ENCODE peak calls at places on chromosomes 6 and 20, in six cellular contexts. One of them, this sample, is unnamed.

GRCh38 chr6:118890997-118891790 is 2.8 kb upstream of the ASF1A start:
- DNase-seq in HFFc6: no peak
- DNase-seq in NCI-H2171 treated with DMSO at 0.1 percent for 48 hours: no peak
- DNase-seq in ovary: no peak
- DNase-seq in B cell: peak
- DNase-seq in GM06990: no peak
- DNase-seq in this sample: no peak

GRCh38 chr6:161226005-161226964 is 47.6 kb downstream of the AGPAT4 start:
- DNase-seq in HFFc6: no peak
- DNase-seq in NCI-H2171 treated with DMSO at 0.1 percent for 48 hours: no peak
- DNase-seq in ovary: no peak
- DNase-seq in B cell: no peak
- DNase-seq in GM06990: no peak
- DNase-seq in this sample: no peak

GRCh38 chr6:63926950-63927349 is 291.3 kb downstream of the PHF3 start:
- DNase-seq in HFFc6: no peak
- DNase-seq in NCI-H2171 treated with DMSO at 0.1 percent for 48 hours: no peak
- DNase-seq in ovary: no peak
- DNase-seq in B cell: no peak
- DNase-seq in GM06990: no peak
- DNase-seq in this sample: no peak

GRCh38 chr6:166351715-166352285 is 9.5 kb upstream of the SFT2D1 start:
- DNase-seq in HFFc6: no peak
- DNase-seq in NCI-H2171 treated with DMSO at 0.1 percent for 48 hours: peak
- DNase-seq in ovary: no peak
- DNase-seq in B cell: peak
- DNase-seq in GM06990: no peak
- DNase-seq in this sample: no peak

GRCh38 chr6:53103993-53104675 is 38.9 kb downstream of the FBXO9 start:
- DNase-seq in HFFc6: peak
- DNase-seq in NCI-H2171 treated with DMSO at 0.1 percent for 48 hours: no peak
- DNase-seq in ovary: no peak
- DNase-seq in B cell: no peak
- DNase-seq in GM06990: no peak
- DNase-seq in this sample: peak

GRCh38 chr6:13760307-13760706 is 48.7 kb upstream of the RANBP9 start:
- DNase-seq in HFFc6: no peak
- DNase-seq in NCI-H2171 treated with DMSO at 0.1 percent for 48 hours: no peak
- DNase-seq in ovary: no peak
- DNase-seq in B cell: no peak
- DNase-seq in GM06990: no peak
- DNase-seq in this sample: no peak

GRCh38 chr6:136753624-136754023 is 38.7 kb downstream of the MAP3K5 start:
- DNase-seq in HFFc6: no peak
- DNase-seq in NCI-H2171 treated with DMSO at 0.1 percent for 48 hours: no peak
- DNase-seq in ovary: no peak
- DNase-seq in B cell: no peak
- DNase-seq in GM06990: no peak
- DNase-seq in this sample: no peak

GRCh38 chr6:33815854-33816253 is 12.1 kb upstream of the MLN start:
- DNase-seq in HFFc6: no peak
- DNase-seq in NCI-H2171 treated with DMSO at 0.1 percent for 48 hours: peak
- DNase-seq in ovary: no peak
- DNase-seq in B cell: no peak
- DNase-seq in GM06990: no peak
- DNase-seq in this sample: peak

GRCh38 chr6:135221505-135221904 is 40.4 kb downstream of the MYB start:
- DNase-seq in HFFc6: no peak
- DNase-seq in NCI-H2171 treated with DMSO at 0.1 percent for 48 hours: no peak
- DNase-seq in ovary: no peak
- DNase-seq in B cell: no peak
- DNase-seq in GM06990: no peak
- DNase-seq in this sample: no peak

GRCh38 chr6:77456531-77457248 is 6.6 kb downstream of the HTR1B start:
- DNase-seq in HFFc6: peak
- DNase-seq in NCI-H2171 treated with DMSO at 0.1 percent for 48 hours: no peak
- DNase-seq in ovary: no peak
- DNase-seq in B cell: no peak
- DNase-seq in GM06990: no peak
- DNase-seq in this sample: peak

GRCh38 chr20:13142143-13142542 is 78.9 kb upstream of the ISM1 start:
- DNase-seq in HFFc6: no peak
- DNase-seq in NCI-H2171 treated with DMSO at 0.1 percent for 48 hours: peak
- DNase-seq in ovary: no peak
- DNase-seq in B cell: no peak
- DNase-seq in GM06990: no peak
- DNase-seq in this sample: no peak

GRCh38 chr6:56659721-56660373 is 17.2 kb upstream of the DST start:
- DNase-seq in HFFc6: no peak
- DNase-seq in NCI-H2171 treated with DMSO at 0.1 percent for 48 hours: peak
- DNase-seq in ovary: no peak
- DNase-seq in B cell: no peak
- DNase-seq in GM06990: peak
- DNase-seq in this sample: no peak

GRCh38 chr6:35077006-35077712 is 64.0 kb downstream of the TCP11 start:
- DNase-seq in HFFc6: no peak
- DNase-seq in NCI-H2171 treated with DMSO at 0.1 percent for 48 hours: peak
- DNase-seq in ovary: no peak
- DNase-seq in B cell: no peak
- DNase-seq in GM06990: no peak
- DNase-seq in this sample: no peak

GRCh38 chr20:62616728-62617621 is 25.3 kb upstream of the SLCO4A1 start:
- DNase-seq in HFFc6: peak
- DNase-seq in NCI-H2171 treated with DMSO at 0.1 percent for 48 hours: peak
- DNase-seq in ovary: peak
- DNase-seq in B cell: peak
- DNase-seq in GM06990: peak
- DNase-seq in this sample: peak

GRCh38 chr20:50274570-50275430 is 84.2 kb downstream of the CEBPB start:
- DNase-seq in HFFc6: no peak
- DNase-seq in NCI-H2171 treated with DMSO at 0.1 percent for 48 hours: no peak
- DNase-seq in ovary: no peak
- DNase-seq in B cell: no peak
- DNase-seq in GM06990: no peak
- DNase-seq in this sample: no peak

GRCh38 chr6:117167520-117168271 is 97.7 kb upstream of the VGLL2 start:
- DNase-seq in HFFc6: peak
- DNase-seq in NCI-H2171 treated with DMSO at 0.1 percent for 48 hours: no peak
- DNase-seq in ovary: no peak
- DNase-seq in B cell: no peak
- DNase-seq in GM06990: no peak
- DNase-seq in this sample: no peak